ENCODE peak calls at places on chromosomes 2 and 18, in seven cellular contexts. R is breast epithelium, M is A549, F is tibial nerve, L is heart left ventricle, K is endothelial cell of umbilical vein, D is ovary. I is an unnamed sample.

GRCh38 chr18:13136056-13136688 is 82.4 kb upstream of the LDLRAD4 start:
- DNase-seq in R (no peak), M (no peak), F (no peak), L (no peak), K (no peak), D (no peak), I (no peak)

GRCh38 chr2:173205375-173205774 is 129.7 kb downstream of the MAP3K20 start:
- DNase-seq in R (no peak), M (no peak), F (peak; percentile 89), L (peak; percentile 81), K (no peak), D (peak; percentile 76), I (no peak)

GRCh38 chr2:38887347-38887746 is 2.3 kb upstream of the ARHGEF33 start:
- DNase-seq in R (no peak), M (no peak), F (no peak), L (no peak), K (no peak), D (no peak), I (no peak)

GRCh38 chr2:145751155-145751554 is 1231.2 kb upstream of the ZEB2 start:
- DNase-seq in R (no peak), M (no peak), F (no peak), L (no peak), K (no peak), D (no peak), I (no peak)

GRCh38 chr18:58532972-58533371 is 95.9 kb downstream of the ALPK2 start:
- DNase-seq in R (no peak), M (no peak), F (no peak), L (no peak), K (no peak), D (no peak), I (no peak)

GRCh38 chr2:3644246-3644525 is 13.8 kb upstream of the ALLC start:
- DNase-seq in R (no peak), M (no peak), F (no peak), L (no peak), K (no peak), D (no peak), I (no peak)

GRCh38 chr2:182406221-182406620 is 20.6 kb downstream of the PDE1A start:
- DNase-seq in R (no peak), M (no peak), F (no peak), L (no peak), K (no peak), D (no peak), I (no peak)

GRCh38 chr2:23593396-23594078 is 208.6 kb downstream of the KLHL29 start:
- DNase-seq in R (peak; percentile 39), M (no peak), F (no peak), L (no peak), K (no peak), D (peak; percentile 13), I (no peak)

GRCh38 chr2:99756059-99756458 is 266.2 kb upstream of the REV1 start:
- DNase-seq in R (no peak), M (no peak), F (no peak), L (no peak), K (no peak), D (no peak), I (no peak)

GRCh38 chr2:383888-384287 is 96.0 kb upstream of the ALKAL2 start:
- DNase-seq in R (no peak), M (peak; percentile 17), F (no peak), L (no peak), K (no peak), D (no peak), I (peak; percentile 28)

GRCh38 chr2:239156516-239157265 is 244.1 kb downstream of the HDAC4 start:
- DNase-seq in R (peak; percentile 25), M (no peak), F (no peak), L (no peak), K (no peak), D (peak; percentile 4), I (no peak)

GRCh38 chr2:15865923-15866322 is 74.4 kb upstream of the MYCN start:
- DNase-seq in R (no peak), M (no peak), F (no peak), L (no peak), K (no peak), D (no peak), I (no peak)

GRCh38 chr2:196459539-196459938 is 180.0 kb upstream of the CCDC150 start:
- DNase-seq in R (no peak), M (no peak), F (no peak), L (no peak), K (no peak), D (no peak), I (no peak)

GRCh38 chr18:10242922-10243680 is 211.3 kb upstream of the APCDD1 start:
- DNase-seq in R (no peak), M (no peak), F (no peak), L (no peak), K (no peak), D (no peak), I (no peak)

GRCh38 chr2:160157861-160158813 is 41.9 kb downstream of the ITGB6 start:
- DNase-seq in R (no peak), M (no peak), F (no peak), L (no peak), K (no peak), D (no peak), I (no peak)

GRCh38 chr2:223528036-223528435 is 74.1 kb downstream of the SCG2 start:
- DNase-seq in R (no peak), M (no peak), F (no peak), L (no peak), K (no peak), D (no peak), I (no peak)

GRCh38 chr2:202376460-202377307 is 557 bp downstream of the BMPR2 start:
- DNase-seq in R (peak; percentile 58), M (peak; percentile 48), F (peak; percentile 28), L (peak; percentile 51), K (peak; percentile 59), D (peak; percentile 74), I (peak; percentile 17)

GRCh38 chr2:25941042-25941441 is 41.3 kb downstream of the KIF3C start:
- DNase-seq in R (no peak), M (no peak), F (no peak), L (no peak), K (no peak), D (no peak), I (no peak)

GRCh38 chr2:25936889-25937545 is 45.3 kb downstream of the KIF3C start:
- DNase-seq in R (no peak), M (no peak), F (no peak), L (no peak), K (no peak), D (peak; percentile 31), I (no peak)

GRCh38 chr2:25938345-25938744 is 44.0 kb downstream of the KIF3C start:
- DNase-seq in R (no peak), M (no peak), F (no peak), L (peak; percentile 69), K (no peak), D (no peak), I (no peak)

GRCh38 chr2:25933622-25934021 is 48.7 kb downstream of the KIF3C start:
- DNase-seq in R (no peak), M (no peak), F (no peak), L (no peak), K (no peak), D (no peak), I (no peak)

DNA sequence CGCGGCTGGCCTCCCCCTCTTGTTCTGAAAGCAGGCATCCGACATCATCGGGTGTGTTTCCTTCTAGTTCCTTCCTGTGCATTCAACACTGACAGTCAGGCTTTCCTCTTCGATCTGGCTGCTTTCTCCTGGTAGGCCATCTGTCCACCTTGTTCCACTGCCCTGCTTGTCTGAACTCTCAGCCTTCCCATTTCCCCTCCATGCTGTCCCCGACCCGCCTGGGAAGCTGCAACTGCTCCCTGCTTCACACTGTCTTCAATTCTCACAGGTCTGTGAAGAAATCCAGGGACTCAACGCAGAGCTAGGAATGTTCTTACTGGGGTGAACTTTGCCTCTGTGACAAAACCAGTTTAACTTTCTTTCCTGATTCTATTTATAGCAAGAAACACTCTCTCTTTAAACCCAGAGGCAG is 43.0 kb downstream of the KIF3C start:
- DNase-seq in R (no peak), M (no peak), F (no peak), L (no peak), K (peak; percentile 32), D (no peak), I (no peak)
- TF ChIP-seq POLR2A in R (no peak), M (no peak), F (no peak), L (no peak), K (no peak), D (no peak), I (no peak)

GRCh38 chr18:35290070-35290735 is at the start of gene ZSCAN30:
- DNase-seq in R (peak; percentile 95), M (peak; percentile 95), F (peak; percentile 90), L (peak; percentile 95), K (peak; percentile 98), D (peak; percentile 97), I (peak; percentile 54)
- TF ChIP-seq POLR2A in R (peak; percentile 9), M (peak; percentile 72), F (peak; percentile 35), L (no peak), K (peak; percentile 90), D (peak; percentile 56), I (peak; percentile 83)

DNA sequence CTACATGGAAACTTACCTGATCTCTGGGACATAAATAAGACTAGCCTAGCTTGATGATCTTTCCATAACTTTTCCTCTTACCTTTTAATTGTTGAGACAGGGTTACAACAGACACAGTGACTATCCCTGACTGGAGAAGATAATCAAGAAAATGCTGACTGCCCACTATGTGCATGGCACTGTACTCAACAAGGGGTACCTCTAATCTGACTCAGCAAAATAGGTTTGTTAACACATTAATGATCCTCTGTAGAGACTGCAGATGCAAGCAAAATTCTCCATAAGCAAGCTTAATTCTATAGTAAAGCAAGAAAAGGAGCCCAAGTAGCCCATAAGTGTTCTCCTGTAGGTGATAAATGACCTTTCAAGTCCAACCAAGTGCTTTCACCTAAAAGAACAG is 25.5 kb downstream of the ACVR1C start:
- DNase-seq in R (no peak), M (no peak), F (no peak), L (no peak), K (no peak), D (no peak), I (no peak)
- TF ChIP-seq POLR2A in R (no peak), M (no peak), F (no peak), L (no peak), K (no peak), D (no peak), I (no peak)

GRCh38 chr2:107545066-107545465 is 281.6 kb upstream of the RGPD4 start:
- DNase-seq in R (no peak), M (no peak), F (no peak), L (no peak), K (no peak), D (no peak), I (no peak)

GRCh38 chr2:107545851-107546250 is 280.8 kb upstream of the RGPD4 start:
- DNase-seq in R (no peak), M (no peak), F (no peak), L (no peak), K (no peak), D (no peak), I (no peak)

GRCh38 chr2:107543793-107544192 is 282.9 kb upstream of the RGPD4 start:
- DNase-seq in R (no peak), M (no peak), F (no peak), L (no peak), K (no peak), D (no peak), I (no peak)

DNA sequence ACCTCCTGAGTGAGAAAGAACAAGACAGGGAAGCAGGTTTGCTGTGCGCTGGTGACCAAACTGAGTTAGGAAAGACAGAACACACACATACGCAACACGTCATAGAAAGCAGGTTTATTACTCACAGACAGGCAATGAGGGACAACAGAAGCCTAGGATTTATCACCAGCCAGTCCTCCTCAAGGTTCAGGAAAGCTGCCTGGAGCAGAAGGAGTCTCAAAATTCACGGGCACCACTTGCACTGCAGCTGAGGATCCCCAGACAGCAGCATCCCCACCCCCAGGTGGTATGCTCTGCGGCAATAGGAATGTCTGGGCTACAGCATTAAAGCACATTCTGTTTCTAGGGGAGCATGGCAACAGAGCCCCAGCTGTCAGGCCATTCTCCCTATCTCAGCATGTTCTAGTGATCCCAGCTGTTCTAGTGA is 284.4 kb upstream of the RGPD4 start:
- DNase-seq in R (no peak), M (no peak), F (no peak), L (no peak), K (no peak), D (no peak), I (no peak)
- TF ChIP-seq POLR2A in R (no peak), M (no peak), F (no peak), L (no peak), K (no peak), D (no peak), I (no peak)